ENCODE peak calls at places on chromosomes 2 and 18, in eight cellular contexts. A, L, F, R, S, W, T and M are unnamed samples.
A peak's percentile ranks its signal among the peaks of the same experiment; 100 is the strongest.

GRCh38 chr2:24739355-24740025 is 53.7 kb downstream of the PTRHD1 start:
- DNase-seq in A (no peak), L (no peak), F (no peak), R (no peak), S (no peak), W (no peak), T (no peak), M (no peak)

GRCh38 chr2:23510471-23510870 is 125.5 kb downstream of the KLHL29 start:
- DNase-seq in A (no peak), L (no peak), F (no peak), R (no peak), S (no peak), W (no peak), T (no peak), M (no peak)

GRCh38 chr2:120290737-120291136 is 38.1 kb downstream of the RALB start:
- DNase-seq in A (no peak), L (no peak), F (no peak), R (no peak), S (no peak), W (no peak), T (no peak), M (no peak)

GRCh38 chr2:199807966-199808365 is 43.0 kb downstream of the FTCDNL1 start:
- DNase-seq in A (no peak), L (no peak), F (no peak), R (no peak), S (no peak), W (no peak), T (peak; percentile 11), M (no peak)

GRCh38 chr2:177281400-177282021 is 17.0 kb upstream of the NFE2L2 start:
- DNase-seq in A (peak; percentile 83), L (no peak), F (no peak), R (no peak), S (no peak), W (no peak), T (peak; percentile 63), M (peak; percentile 64)

GRCh38 chr2:213561759-213562158 is 277.5 kb downstream of the SPAG16 start:
- DNase-seq in A (no peak), L (no peak), F (no peak), R (no peak), S (no peak), W (no peak), T (no peak), M (no peak)

GRCh38 chr2:158902005-158902398 is 66.4 kb upstream of the TANC1 start:
- DNase-seq in A (no peak), L (no peak), F (no peak), R (no peak), S (no peak), W (no peak), T (no peak), M (no peak)

GRCh38 chr2:177403822-177404221 is 11.2 kb downstream of the AGPS start:
- DNase-seq in A (no peak), L (no peak), F (peak; percentile 61), R (no peak), S (no peak), W (no peak), T (no peak), M (no peak)

GRCh38 chr2:164115806-164116205 is 380.0 kb upstream of the FIGN start:
- DNase-seq in A (no peak), L (no peak), F (no peak), R (no peak), S (no peak), W (no peak), T (no peak), M (no peak)

GRCh38 chr2:74387346-74387745 is 7.2 kb upstream of the DCTN1 start:
- DNase-seq in A (peak; percentile 23), L (no peak), F (peak; percentile 62), R (no peak), S (no peak), W (no peak), T (no peak), M (no peak)

GRCh38 chr18:48319796-48320638 is 89.2 kb downstream of the ZBTB7C start:
- DNase-seq in A (peak; percentile 23), L (peak; percentile 22), F (peak; percentile 16), R (no peak), S (no peak), W (no peak), T (no peak), M (no peak)

GRCh38 chr2:201362396-201362795 is 5.3 kb upstream of the FLACC1 start:
- DNase-seq in A (no peak), L (no peak), F (peak; percentile 42), R (no peak), S (no peak), W (no peak), T (no peak), M (no peak)

GRCh38 chr2:212539145-212539880 is 711 bp upstream of the ERBB4 start:
- DNase-seq in A (no peak), L (peak; percentile 36), F (no peak), R (peak; percentile 74), S (peak; percentile 65), W (peak; percentile 68), T (no peak), M (no peak)

GRCh38 chr2:217732995-217733394 is 269.8 kb downstream of the TNS1 start:
- DNase-seq in A (no peak), L (no peak), F (peak; percentile 79), R (no peak), S (no peak), W (no peak), T (no peak), M (no peak)

GRCh38 chr2:217735899-217736298 is 266.9 kb downstream of the TNS1 start:
- DNase-seq in A (no peak), L (no peak), F (no peak), R (no peak), S (no peak), W (no peak), T (no peak), M (no peak)

GRCh38 chr2:217733461-217733860 is 269.3 kb downstream of the TNS1 start:
- DNase-seq in A (no peak), L (no peak), F (no peak), R (no peak), S (no peak), W (no peak), T (no peak), M (no peak)

GRCh38 chr2:217737127-217737526 is 265.7 kb downstream of the TNS1 start:
- DNase-seq in A (no peak), L (no peak), F (no peak), R (no peak), S (no peak), W (no peak), T (no peak), M (no peak)

DNA sequence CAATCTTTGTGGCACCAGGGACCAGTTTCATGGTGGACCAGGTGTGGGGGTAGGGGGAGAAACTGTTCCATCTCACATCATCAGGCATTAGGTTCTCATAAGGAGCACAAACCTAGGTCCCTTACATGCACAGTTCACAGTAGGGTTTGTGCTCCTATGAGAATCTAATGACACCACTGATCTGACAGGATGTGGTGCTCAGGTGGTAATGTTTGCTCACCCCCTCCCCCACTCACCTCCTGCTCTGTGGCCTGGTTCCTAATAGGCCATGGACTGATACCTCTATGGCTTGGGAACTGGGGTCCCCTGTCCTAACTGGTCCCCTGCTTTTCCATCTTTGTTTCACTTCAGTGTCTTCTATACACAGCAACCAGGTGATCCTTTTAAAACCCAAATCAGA is 267.8 kb downstream of the TNS1 start:
- DNase-seq in A (no peak), L (no peak), F (no peak), R (no peak), S (no peak), W (no peak), T (no peak), M (no peak)
- TF ChIP-seq CTCF in A (no peak), L (no peak), F (no peak), R (no peak), S (no peak), W (no peak), T (no peak), M (no peak)

GRCh38 chr2:232363784-232364615 is 14.6 kb upstream of the ALPP start:
- DNase-seq in A (no peak), L (no peak), F (no peak), R (no peak), S (peak; percentile 13), W (no peak), T (peak; percentile 62), M (no peak)
- H3K4me3 ChIP-seq in A (no peak overlapping the region), L (no peak overlapping the region), F (no peak overlapping the region), R (no peak overlapping the region), S (no peak overlapping the region), W (no peak overlapping the region), T (no peak overlapping the region), M (no peak overlapping the region)

GRCh38 chr18:23584019-23584970 is 2.0 kb downstream of the NPC1 start:
- DNase-seq in A (no peak), L (no peak), F (no peak), R (no peak), S (no peak), W (no peak), T (peak; percentile 25), M (no peak)

GRCh38 chr18:23585897-23586248 is 433 bp downstream of the NPC1 start:
- DNase-seq in A (no peak), L (no peak), F (no peak), R (no peak), S (no peak), W (no peak), T (no peak), M (no peak)

GRCh38 chr18:23585007-23585871 is 1.1 kb downstream of the NPC1 start:
- DNase-seq in A (peak; percentile 82), L (peak; percentile 40), F (peak; percentile 56), R (peak; percentile 28), S (no peak), W (no peak), T (peak; percentile 84), M (no peak)

GRCh38 chr18:23587220-23587642 is 925 bp upstream of the NPC1 start:
- DNase-seq in A (no peak), L (peak; percentile 23), F (peak; percentile 15), R (no peak), S (no peak), W (peak; percentile 12), T (no peak), M (no peak)

GRCh38 chr18:23586249-23587196 is at the start of gene NPC1:
- DNase-seq in A (peak; percentile 97), L (peak; percentile 95), F (peak; percentile 96), R (peak; percentile 98), S (peak; percentile 95), W (peak; percentile 94), T (peak; percentile 94), M (peak; percentile 82)
- TF ChIP-seq CTCF in A (peak; percentile 62), L (peak; percentile 96), F (peak; percentile 66), R (peak; percentile 70), S (peak; percentile 96), W (peak; percentile 99), T (peak; percentile 71), M (peak; percentile 70)

DNA sequence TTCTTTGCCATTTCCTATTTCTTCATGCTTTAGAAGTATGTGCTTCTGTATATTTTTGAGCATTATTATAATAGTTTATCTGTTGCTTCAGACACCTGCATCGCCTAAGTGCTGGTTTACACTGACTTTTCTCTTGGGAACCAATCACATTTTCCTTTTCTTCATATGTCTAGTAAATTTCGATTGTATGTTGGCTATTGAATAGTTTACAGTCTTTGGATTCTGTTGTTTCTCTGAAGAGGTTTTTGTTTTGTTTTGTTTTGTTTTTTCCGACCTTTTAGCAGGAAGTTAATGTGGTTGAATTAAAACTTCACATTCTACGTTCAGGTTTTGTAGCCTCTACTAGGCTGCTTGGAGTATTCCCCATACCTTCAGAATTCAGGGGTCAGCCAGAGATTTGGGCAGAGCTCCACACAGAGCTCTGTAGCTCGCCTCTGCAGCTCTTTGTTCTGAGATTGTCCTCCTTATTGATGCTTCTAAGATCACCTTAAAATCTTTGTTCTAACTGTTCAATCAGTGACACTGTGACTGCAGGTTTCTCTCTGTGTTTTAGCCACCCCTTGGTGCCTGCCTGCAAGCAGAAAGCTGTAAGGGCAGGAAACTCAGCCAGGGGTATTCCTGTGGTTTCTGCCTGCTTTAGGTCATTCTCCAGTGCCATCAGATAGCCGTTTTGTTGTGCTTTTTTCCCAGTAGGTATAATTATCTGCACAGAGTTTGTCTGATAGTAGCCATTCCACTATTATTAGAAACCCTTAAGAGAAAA is 83.4 kb downstream of the FAM168B start:
- DNase-seq in A (no peak), L (no peak), F (no peak), R (no peak), S (no peak), W (no peak), T (no peak), M (no peak)
- H3K4me3 ChIP-seq in A (no peak overlapping the region), L (no peak overlapping the region), F (no peak overlapping the region), R (no peak overlapping the region), S (no peak overlapping the region), W (no peak overlapping the region), T (no peak overlapping the region), M (no peak overlapping the region)